ENCODE peak calls at places on chromosome 10, in four cellular contexts. A is retinal pigment epithelial cell, W is astrocyte, X is GM06990. P is an unnamed sample.

GRCh38 chr10:116665541-116666125 is 44.9 kb downstream of the PNLIPRP2 start:
- DNase-seq in A (no peak), W (peak), X (no peak), P (no peak)

GRCh38 chr10:104521901-104522827 is 118.9 kb upstream of the SORCS3 start:
- DNase-seq in A (no peak), W (no peak), X (no peak), P (no peak)

GRCh38 chr10:34454590-34455289 is 360.4 kb downstream of the PARD3 start:
- DNase-seq in A (no peak), W (no peak), X (no peak), P (no peak)

GRCh38 chr10:99344715-99345114 is 15.6 kb downstream of the CNNM1 start:
- DNase-seq in A (no peak), W (no peak), X (no peak), P (no peak)

GRCh38 chr10:51718804-51719291 is 19.5 kb upstream of the CSTF2T start:
- DNase-seq in A (no peak), W (peak), X (no peak), P (no peak)

GRCh38 chr10:99784025-99784730 is 1.7 kb downstream of the ABCC2 start:
- DNase-seq in A (peak), W (peak), X (no peak), P (no peak)

GRCh38 chr10:47438857-47439474 is 44.9 kb downstream of the ANXA8 start:
- DNase-seq in A (peak), W (peak), X (no peak), P (peak)

GRCh38 chr10:99395750-99396445 is 34.5 kb downstream of the GOT1 start:
- DNase-seq in A (no peak), W (peak), X (no peak), P (no peak)

GRCh38 chr10:9786576-9786975 is 1231.1 kb upstream of the CELF2 start:
- DNase-seq in A (no peak), W (peak), X (no peak), P (no peak)

GRCh38 chr10:124740374-124741280 is 3.6 kb downstream of the FAM53B start:
- DNase-seq in A (no peak), W (no peak), X (peak), P (peak)

GRCh38 chr10:80154978-80155695 is 22.6 kb downstream of the PLAC9 start:
- DNase-seq in A (no peak), W (peak), X (no peak), P (no peak)

GRCh38 chr10:62681211-62681940 is 123.1 kb upstream of the ADO start:
- DNase-seq in A (peak), W (peak), X (peak), P (peak)

GRCh38 chr10:16945566-16945965 is 128.3 kb upstream of the RSU1 start:
- DNase-seq in A (no peak), W (no peak), X (no peak), P (no peak)

GRCh38 chr10:16183989-16184643 is 252.7 kb upstream of the PTER start:
- DNase-seq in A (peak), W (no peak), X (no peak), P (no peak)

GRCh38 chr10:13187135-13187534 is 25.8 kb downstream of the MCM10 start:
- DNase-seq in A (no peak), W (no peak), X (no peak), P (no peak)

GRCh38 chr10:71344154-71344915 is 25.3 kb downstream of the SLC29A3 start:
- DNase-seq in A (no peak), W (no peak), X (no peak), P (no peak)

DNA sequence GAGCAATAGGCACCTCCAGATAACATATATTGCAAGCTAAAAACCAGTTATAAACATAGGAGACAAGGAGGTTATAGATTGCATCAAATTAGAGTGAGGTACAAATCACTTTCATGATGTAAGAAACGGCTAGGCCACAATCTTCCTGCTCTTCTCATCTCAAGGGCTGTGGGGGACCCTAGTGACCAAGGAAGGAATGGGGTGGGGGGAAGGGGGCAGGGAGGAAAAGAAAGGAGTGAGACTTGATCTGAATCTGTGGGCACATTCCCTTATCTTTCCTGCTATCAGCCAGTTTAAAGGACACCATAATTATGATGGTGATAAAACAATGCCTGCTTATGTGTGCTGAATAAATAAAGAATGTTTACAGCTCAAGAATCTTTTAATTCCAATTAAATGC is 2.5 kb downstream of the SKIDA1 start:
- DNase-seq in A (no peak), W (no peak), X (no peak), P (no peak)
- TF ChIP-seq CTCF in A (no peak), W (no peak), X (no peak), P (no peak)

GRCh38 chr10:48536916-48537890 is 67.7 kb downstream of the ARHGAP22 start:
- DNase-seq in A (no peak), W (no peak), X (no peak), P (no peak)

GRCh38 chr10:48533951-48534720 is 70.7 kb downstream of the ARHGAP22 start:
- DNase-seq in A (peak), W (peak), X (no peak), P (no peak)

GRCh38 chr10:48533540-48533939 is 71.3 kb downstream of the ARHGAP22 start:
- DNase-seq in A (no peak), W (no peak), X (no peak), P (no peak)

GRCh38 chr10:48536226-48536500 is 68.7 kb downstream of the ARHGAP22 start:
- DNase-seq in A (no peak), W (no peak), X (no peak), P (no peak)

GRCh38 chr10:48535416-48536225 is 69.3 kb downstream of the ARHGAP22 start:
- DNase-seq in A (no peak), W (no peak), X (no peak), P (no peak)
- TF ChIP-seq CTCF in A (peak), W (no peak), X (peak), P (no peak)

GRCh38 chr10:37707829-37708578 is 149.4 kb downstream of the ZNF248 start:
- DNase-seq in A (no peak), W (no peak), X (no peak), P (no peak)
- TF ChIP-seq CTCF in A (no peak), W (no peak), X (no peak), P (no peak)

GRCh38 chr10:59227136-59227673 is 50.8 kb downstream of the PHYHIPL start:
- DNase-seq in A (no peak), W (no peak), X (no peak), P (no peak)
- TF ChIP-seq CTCF in A (no peak), W (no peak), X (no peak), P (no peak)

DNA sequence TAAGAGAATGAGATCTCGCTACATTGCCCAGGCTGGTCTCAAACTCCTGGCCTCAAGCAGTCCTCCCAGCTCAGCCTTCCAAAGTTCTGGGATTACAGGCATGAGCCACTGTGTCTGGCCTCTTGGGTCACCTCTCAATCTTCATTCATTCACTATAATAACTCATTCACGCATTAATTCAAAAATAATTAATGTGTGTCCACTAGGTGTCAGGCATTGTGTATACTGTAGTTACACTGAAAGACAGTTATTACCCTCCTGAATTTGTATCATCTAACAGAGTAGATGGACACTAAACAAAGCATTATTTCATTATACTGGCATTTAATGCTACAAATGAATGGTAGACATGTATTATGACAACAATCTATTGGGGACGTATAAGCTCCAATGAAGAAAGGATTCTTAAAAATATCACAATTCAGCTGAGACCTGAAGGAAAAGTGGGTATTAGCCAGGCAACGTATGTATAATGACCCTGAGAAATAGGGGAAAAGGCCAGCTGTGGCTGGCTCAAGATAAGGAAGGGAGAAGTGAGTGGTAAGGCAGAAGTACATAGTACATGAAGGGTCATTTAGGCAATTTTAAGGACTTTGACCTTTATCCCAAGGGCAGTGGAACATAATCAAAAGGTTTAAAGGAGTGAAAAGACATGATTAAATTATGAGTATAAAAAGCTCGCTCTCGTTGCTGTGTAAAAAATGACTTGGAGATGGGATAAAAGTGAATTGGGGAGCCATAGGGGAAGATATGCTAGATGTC is 150.7 kb downstream of the BTAF1 start:
- DNase-seq in A (no peak), W (no peak), X (no peak), P (no peak)
- TF ChIP-seq CTCF in A (peak), W (peak), X (no peak), P (no peak)

GRCh38 chr10:95560288-95561199 is 627 bp downstream of the SORBS1 start:
- DNase-seq in A (no peak), W (peak), X (peak), P (peak)

GRCh38 chr10:95558593-95559320 is 2.4 kb downstream of the SORBS1 start:
- DNase-seq in A (no peak), W (no peak), X (no peak), P (no peak)

GRCh38 chr10:95562326-95562725 is 1.2 kb upstream of the SORBS1 start:
- DNase-seq in A (no peak), W (no peak), X (no peak), P (no peak)

GRCh38 chr10:95559466-95559865 is 1.7 kb downstream of the SORBS1 start:
- DNase-seq in A (no peak), W (no peak), X (no peak), P (no peak)

DNA sequence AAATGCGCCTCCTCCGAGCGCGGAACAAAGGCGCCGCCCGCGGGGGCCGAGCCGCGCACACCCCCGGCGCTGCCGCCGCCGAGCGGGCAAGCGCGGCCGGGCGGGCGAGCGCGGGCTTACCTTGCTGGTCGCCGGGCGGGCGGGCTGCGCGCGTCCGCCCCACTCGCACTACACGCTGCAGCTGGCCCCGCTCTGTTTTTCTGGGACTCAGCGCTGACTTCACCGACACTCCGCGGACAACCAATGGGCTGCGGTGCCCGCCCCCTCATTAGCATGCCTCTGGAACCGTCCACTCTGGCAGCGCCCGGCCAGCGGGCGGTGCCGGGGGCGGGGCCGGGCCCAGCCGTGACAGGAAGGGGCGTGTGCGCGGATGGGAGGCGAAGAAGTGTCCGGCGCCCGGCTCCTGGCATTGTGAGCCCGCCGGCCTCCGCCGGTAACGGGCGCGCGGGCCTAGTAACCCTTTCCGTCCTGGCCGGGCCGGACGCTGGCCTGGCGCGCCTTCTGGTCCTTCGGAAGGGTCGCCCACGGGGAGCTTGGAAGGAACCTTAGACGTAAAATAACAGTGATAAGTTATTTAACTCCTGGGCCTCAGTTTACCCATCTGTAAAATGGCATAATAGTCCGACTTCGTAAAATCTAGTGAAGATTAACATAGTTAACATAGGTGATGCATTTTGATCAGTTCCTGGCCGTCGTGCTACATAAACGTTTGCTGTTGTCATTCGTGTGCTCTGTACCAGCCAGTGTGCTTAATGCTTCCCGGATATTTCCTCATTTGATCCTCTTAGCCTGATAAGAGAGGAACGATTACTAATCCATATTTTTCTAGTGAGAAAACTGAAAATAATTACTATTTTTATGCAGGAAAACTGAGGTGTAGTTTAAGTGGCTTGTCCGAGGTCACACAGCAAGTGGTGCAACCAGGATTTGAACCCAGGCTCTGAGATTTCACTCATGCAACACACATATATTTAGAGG is at the start of gene SORBS1:
- DNase-seq in A (peak), W (peak), X (peak), P (peak)
- TF ChIP-seq CTCF in A (no peak), W (no peak), X (no peak), P (no peak)